ENCODE peak calls at places on chromosomes 11 and 22, in seven cellular contexts. M, S, Y, I, W, O and K are unnamed samples.

GRCh38 chr22:33666249-33666648 is 254.0 kb downstream of the LARGE1 start:
- DNase-seq in M (no peak), S (no peak), Y (no peak), I (no peak), W (no peak), O (no peak), K (no peak)

GRCh38 chr11:78424334-78425270 is 7.0 kb upstream of the GAB2 start:
- DNase-seq in M (no peak), S (no peak), Y (no peak), I (no peak), W (no peak), O (no peak), K (no peak)

GRCh38 chr11:72222106-72222891 is 2.3 kb upstream of the INPPL1 start:
- DNase-seq in M (no peak), S (peak; percentile 18), Y (no peak), I (no peak), W (no peak), O (no peak), K (peak; percentile 72)

GRCh38 chr11:69388661-69389060 is 92.8 kb upstream of the LINC01488 start:
- DNase-seq in M (no peak), S (no peak), Y (no peak), I (no peak), W (no peak), O (no peak), K (no peak)

GRCh38 chr11:104907521-104908185 is 9.4 kb upstream of the CASP12 start:
- DNase-seq in M (no peak), S (no peak), Y (no peak), I (peak; percentile 79), W (no peak), O (peak; percentile 8), K (no peak)

GRCh38 chr22:38872831-38873248 is 824 bp upstream of the CBX6 start:
- DNase-seq in M (peak; percentile 89), S (peak; percentile 51), Y (no peak), I (no peak), W (peak; percentile 76), O (no peak), K (peak; percentile 87)

GRCh38 chr11:26947379-26947844 is 46.5 kb upstream of the FIBIN start:
- DNase-seq in M (peak; percentile 88), S (no peak), Y (no peak), I (peak; percentile 99), W (no peak), O (no peak), K (no peak)

GRCh38 chr11:11841121-11841604 is 609 bp upstream of the USP47 start:
- DNase-seq in M (peak; percentile 75), S (peak; percentile 33), Y (no peak), I (no peak), W (peak; percentile 41), O (no peak), K (no peak)

GRCh38 chr11:7672960-7673723 is at the start of gene CYB5R2:
- DNase-seq in M (peak; percentile 83), S (peak; percentile 80), Y (no peak), I (no peak), W (peak; percentile 76), O (no peak), K (no peak)

GRCh38 chr22:37803195-37803635 is 4.5 kb upstream of the GCAT start:
- DNase-seq in M (no peak), S (no peak), Y (no peak), I (no peak), W (no peak), O (no peak), K (no peak)

GRCh38 chr22:40547729-40548143 is 88.8 kb downstream of the MRTFA start:
- DNase-seq in M (no peak), S (no peak), Y (no peak), I (no peak), W (no peak), O (no peak), K (no peak)

GRCh38 chr11:100731471-100731870 is 44.4 kb downstream of the ARHGAP42 start:
- DNase-seq in M (no peak), S (no peak), Y (no peak), I (no peak), W (no peak), O (no peak), K (no peak)

GRCh38 chr22:17781319-17782031 is 7.2 kb upstream of the BID start:
- DNase-seq in M (no peak), S (no peak), Y (no peak), I (peak; percentile 72), W (no peak), O (peak; percentile 46), K (no peak)

GRCh38 chr11:80929406-80929805 is 1488.6 kb upstream of the TENM4 start:
- DNase-seq in M (no peak), S (no peak), Y (no peak), I (no peak), W (no peak), O (no peak), K (no peak)
- H3K9me3 ChIP-seq in M (no peaks in the 10 kb centered on the region), S (no peaks in the 10 kb centered on the region), Y (no peaks in the 10 kb centered on the region), I (no peaks in the 10 kb centered on the region), W (no peaks in the 10 kb centered on the region), O (no peaks in the 10 kb centered on the region), K (no peaks in the 10 kb centered on the region)

DNA sequence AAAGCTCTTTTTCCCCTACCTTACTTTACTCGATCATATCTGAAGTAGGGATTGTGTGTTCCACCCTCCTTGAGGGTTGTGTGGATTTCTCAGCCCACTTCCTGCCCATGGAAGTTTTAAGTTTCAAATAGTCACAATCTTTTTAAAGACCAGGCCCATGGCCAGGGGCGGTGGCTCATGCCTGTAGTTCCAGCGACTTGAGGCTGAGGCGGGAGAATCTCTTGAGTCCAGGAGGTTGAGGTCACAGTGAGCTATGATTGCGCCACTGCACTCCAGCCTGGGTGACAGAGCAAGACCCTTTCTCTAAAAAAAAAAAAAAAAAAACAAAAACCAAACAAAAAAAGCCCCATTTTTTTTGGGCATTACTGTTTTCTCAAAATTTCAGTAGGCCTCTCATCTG is 36.3 kb upstream of the LRRC10B start:
- DNase-seq in M (peak; percentile 85), S (no peak), Y (no peak), I (no peak), W (peak; percentile 77), O (no peak), K (no peak)
- H3K27ac ChIP-seq in M (peak overlapping the region; percentile 74), S (peak overlapping the region; percentile 73), Y (no peak overlapping the region), I (no peak overlapping the region), W (peak overlapping the region; percentile 88), O (no peak overlapping the region), K (peak overlapping the region; percentile 50)

DNA sequence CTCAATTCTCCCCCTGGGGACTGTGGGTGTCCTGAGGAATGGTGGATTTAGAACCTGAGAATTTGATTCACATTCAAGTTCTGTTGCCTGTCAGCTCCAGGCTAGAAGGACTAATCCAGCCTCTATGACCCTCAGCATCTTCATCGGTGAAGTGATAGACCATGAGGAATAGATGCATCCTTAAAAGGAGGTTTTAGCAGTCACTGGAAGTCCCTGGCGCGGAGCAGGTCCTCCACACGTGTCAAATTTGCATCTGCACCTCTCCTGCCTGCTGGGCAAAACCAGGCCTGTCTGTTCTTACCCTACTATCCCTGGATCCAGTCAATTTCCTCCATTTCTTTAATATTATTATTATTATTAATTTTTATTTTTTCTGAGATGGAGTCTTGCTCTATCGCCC is 808.4 kb downstream of the TBC1D22A start:
- DNase-seq in M (no peak), S (no peak), Y (no peak), I (no peak), W (no peak), O (no peak), K (no peak)
- H3K9me3 ChIP-seq in M (no peaks in the 10 kb centered on the region), S (no peaks in the 10 kb centered on the region), Y (no peaks in the 10 kb centered on the region), I (peaks cover 83% of the 10 kb centered on the region), W (no peaks in the 10 kb centered on the region), O (no peaks in the 10 kb centered on the region), K (no peaks in the 10 kb centered on the region)

DNA sequence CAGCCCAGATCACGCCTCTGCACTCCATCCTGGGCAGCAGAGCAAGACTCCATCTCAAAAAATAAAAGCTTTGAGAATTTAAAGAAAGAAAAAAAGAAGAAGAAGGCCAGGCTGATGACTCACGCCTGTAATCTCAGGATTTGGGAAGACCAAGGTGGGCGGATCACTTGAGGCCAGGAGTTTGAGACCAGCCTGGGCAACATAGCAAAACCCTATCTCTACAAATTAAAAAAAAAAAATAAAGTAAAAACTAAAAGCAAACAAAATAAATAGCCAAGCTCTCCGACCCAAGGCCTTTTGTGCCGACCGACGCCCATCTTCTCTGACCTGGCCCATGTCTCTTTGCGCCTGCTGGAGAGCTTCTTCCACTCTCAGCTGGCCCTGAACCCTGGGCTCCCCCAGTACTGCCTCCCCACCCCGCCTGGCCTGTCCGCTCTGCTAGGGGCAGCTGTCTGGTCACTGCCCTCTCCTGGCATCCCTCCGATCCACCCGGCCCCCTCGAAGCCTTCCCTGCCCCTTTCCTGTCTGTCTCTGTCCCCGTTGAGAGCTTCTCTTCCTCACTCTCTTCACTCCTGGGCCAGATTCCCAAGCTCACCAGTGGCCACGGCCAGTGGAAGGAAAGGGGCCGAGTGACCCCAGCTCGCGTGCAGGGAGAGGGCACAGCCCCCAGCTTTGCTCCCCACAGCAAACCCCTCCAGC is 4.8 kb upstream of the LSP1 start:
- DNase-seq in M (no peak), S (no peak), Y (no peak), I (no peak), W (no peak), O (no peak), K (peak; percentile 81)
- H3K27ac ChIP-seq in M (no peak overlapping the region), S (no peak overlapping the region), Y (no peak overlapping the region), I (no peak overlapping the region), W (no peak overlapping the region), O (no peak overlapping the region), K (peak overlapping the region; percentile 43)

GRCh38 chr11:35059040-35059439 is 79.9 kb upstream of the CD44 start:
- DNase-seq in M (no peak), S (no peak), Y (no peak), I (no peak), W (no peak), O (no peak), K (no peak)

GRCh38 chr11:35050596-35050995 is 88.4 kb upstream of the CD44 start:
- DNase-seq in M (no peak), S (no peak), Y (no peak), I (no peak), W (no peak), O (no peak), K (no peak)

GRCh38 chr11:35061516-35062440 is 77.2 kb upstream of the CD44 start:
- DNase-seq in M (no peak), S (no peak), Y (no peak), I (no peak), W (no peak), O (no peak), K (no peak)

GRCh38 chr11:35058318-35058717 is 80.7 kb upstream of the CD44 start:
- DNase-seq in M (no peak), S (no peak), Y (no peak), I (no peak), W (no peak), O (peak; percentile 15), K (no peak)

DNA sequence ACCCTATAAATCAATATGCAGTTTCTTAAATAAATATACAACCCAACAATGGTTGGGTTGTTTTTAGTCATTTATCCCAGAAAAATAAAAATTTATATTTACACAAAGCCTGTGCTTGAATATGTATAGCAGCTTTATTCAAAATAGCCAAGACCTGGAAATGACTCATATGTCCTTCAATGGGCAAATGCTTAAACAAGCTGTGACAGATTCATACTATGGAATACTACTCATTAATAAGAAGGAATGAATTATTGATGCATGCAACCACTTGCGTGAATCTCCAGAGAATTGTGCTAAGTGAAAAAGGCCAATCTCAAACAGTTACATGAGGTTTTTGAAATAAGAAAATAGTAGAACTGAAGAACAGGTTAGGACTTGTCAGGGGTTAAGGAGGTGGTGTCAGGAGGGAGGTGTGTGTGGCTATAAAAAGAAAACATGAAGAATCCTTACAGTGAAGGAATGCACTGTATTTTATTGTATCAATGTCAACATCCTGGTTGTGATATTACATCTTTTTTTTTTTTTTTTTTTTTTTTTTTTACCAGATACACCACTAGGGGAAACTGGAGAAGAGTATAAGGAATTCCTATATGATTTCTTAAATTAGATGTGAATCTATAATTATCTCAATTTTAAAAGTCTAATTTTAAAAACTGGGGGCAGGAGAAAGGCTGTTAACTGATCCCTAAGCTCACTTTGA is 82.4 kb upstream of the CD44 start:
- DNase-seq in M (no peak), S (no peak), Y (no peak), I (no peak), W (no peak), O (no peak), K (no peak)
- H3K9me3 ChIP-seq in M (no peaks in the 10 kb centered on the region), S (no peaks in the 10 kb centered on the region), Y (no peaks in the 10 kb centered on the region), I (no peaks in the 10 kb centered on the region), W (no peaks in the 10 kb centered on the region), O (no peaks in the 10 kb centered on the region), K (no peaks in the 10 kb centered on the region)